ENCODE peak calls at places on chromosome 2, in eight cellular contexts. K, Z, B, R, U, C, W and N are unnamed samples.
A peak's percentile ranks its signal among the peaks of the same experiment; 100 is the strongest.

GRCh38 chr2:23312996-23313606 is 71.9 kb upstream of the KLHL29 start:
- DNase-seq in K (peak; percentile 67), Z (no peak), B (peak; percentile 85), R (no peak), U (peak; percentile 29), C (peak; percentile 46), W (peak; percentile 37), N (no peak)

GRCh38 chr2:10335046-10335840 is 32.5 kb downstream of the HPCAL1 start:
- DNase-seq in K (no peak), Z (no peak), B (no peak), R (no peak), U (no peak), C (no peak), W (no peak), N (no peak)

GRCh38 chr2:68279691-68280090 is 27.4 kb upstream of the PPP3R1 start:
- DNase-seq in K (no peak), Z (no peak), B (no peak), R (no peak), U (no peak), C (no peak), W (no peak), N (no peak)

GRCh38 chr2:210713122-210713521 is 156.7 kb downstream of the CPS1 start:
- DNase-seq in K (no peak), Z (no peak), B (no peak), R (no peak), U (no peak), C (no peak), W (no peak), N (no peak)

GRCh38 chr2:180124273-180124881 is 117.3 kb upstream of the CWC22 start:
- DNase-seq in K (peak; percentile 24), Z (no peak), B (no peak), R (no peak), U (peak; percentile 77), C (peak; percentile 71), W (peak; percentile 70), N (no peak)

GRCh38 chr2:151290467-151290866 is 999 bp upstream of the NMI start:
- DNase-seq in K (no peak), Z (no peak), B (no peak), R (no peak), U (no peak), C (no peak), W (no peak), N (no peak)

GRCh38 chr2:150909613-150910012 is 352.1 kb downstream of the RBM43 start:
- DNase-seq in K (no peak), Z (no peak), B (no peak), R (no peak), U (no peak), C (no peak), W (no peak), N (no peak)

GRCh38 chr2:127084611-127085031 is 22.3 kb downstream of the BIN1 start:
- DNase-seq in K (peak; percentile 16), Z (no peak), B (no peak), R (peak; percentile 65), U (no peak), C (no peak), W (no peak), N (no peak)